ENCODE peak calls at places on chromosomes 16 and 17, in eight cellular contexts. One of them, this sample, is unnamed.

GRCh38 chr17:27976331-27976730 is 66.1 kb upstream of the NLK start:
- DNase-seq in cardiac muscle cell: no peak
- DNase-seq in testis: no peak
- DNase-seq in B cell: no peak
- DNase-seq in mesothelial cell of epicardium: no peak
- DNase-seq in epithelial cell of esophagus: no peak
- DNase-seq in endothelial cell: no peak
- DNase-seq in AG10803: no peak
- DNase-seq in this sample: no peak

GRCh38 chr17:80929449-80929848 is 62.2 kb upstream of the CHMP6 start:
- DNase-seq in mesothelial cell of epicardium: no peak
- DNase-seq in cardiac muscle cell: no peak
- DNase-seq in testis: no peak
- DNase-seq in AG10803: no peak
- DNase-seq in endothelial cell: no peak
- DNase-seq in B cell: peak
- DNase-seq in epithelial cell of esophagus: no peak
- DNase-seq in this sample: no peak

GRCh38 chr16:75379339-75379738 is 54.0 kb downstream of the CFDP1 start:
- DNase-seq in endothelial cell: no peak
- DNase-seq in mesothelial cell of epicardium: no peak
- DNase-seq in cardiac muscle cell: no peak
- DNase-seq in B cell: no peak
- DNase-seq in epithelial cell of esophagus: no peak
- DNase-seq in testis: no peak
- DNase-seq in AG10803: no peak
- DNase-seq in this sample: no peak

GRCh38 chr16:89264800-89265550 is 47.5 kb downstream of the ZNF778 start:
- DNase-seq in endothelial cell: no peak
- DNase-seq in B cell: no peak
- DNase-seq in epithelial cell of esophagus: no peak
- DNase-seq in testis: no peak
- DNase-seq in AG10803: no peak
- DNase-seq in mesothelial cell of epicardium: no peak
- DNase-seq in cardiac muscle cell: no peak
- DNase-seq in this sample: no peak

GRCh38 chr17:49755681-49756283 is 8.1 kb downstream of the FAM117A start:
- DNase-seq in AG10803: no peak
- DNase-seq in B cell: no peak
- DNase-seq in testis: no peak
- DNase-seq in cardiac muscle cell: peak
- DNase-seq in mesothelial cell of epicardium: no peak
- DNase-seq in endothelial cell: no peak
- DNase-seq in epithelial cell of esophagus: no peak
- DNase-seq in this sample: peak

GRCh38 chr16:57285379-57285778 is 907 bp upstream of the PLLP start:
- DNase-seq in AG10803: no peak
- DNase-seq in endothelial cell: no peak
- DNase-seq in cardiac muscle cell: no peak
- DNase-seq in mesothelial cell of epicardium: no peak
- DNase-seq in B cell: no peak
- DNase-seq in testis: no peak
- DNase-seq in epithelial cell of esophagus: no peak
- DNase-seq in this sample: no peak

GRCh38 chr17:30323895-30324319 is 9.9 kb downstream of the TMIGD1 start:
- DNase-seq in B cell: no peak
- DNase-seq in epithelial cell of esophagus: peak
- DNase-seq in mesothelial cell of epicardium: no peak
- DNase-seq in endothelial cell: no peak
- DNase-seq in cardiac muscle cell: no peak
- DNase-seq in testis: peak
- DNase-seq in AG10803: peak
- DNase-seq in this sample: peak

GRCh38 chr16:87487361-87487924 is 5.4 kb downstream of the ZCCHC14 start:
- DNase-seq in AG10803: peak
- DNase-seq in B cell: no peak
- DNase-seq in testis: peak
- DNase-seq in epithelial cell of esophagus: peak
- DNase-seq in cardiac muscle cell: peak
- DNase-seq in mesothelial cell of epicardium: no peak
- DNase-seq in endothelial cell: no peak
- DNase-seq in this sample: peak

GRCh38 chr16:68752602-68753001 is 15.5 kb downstream of the CDH1 start:
- DNase-seq in B cell: no peak
- DNase-seq in AG10803: no peak
- DNase-seq in endothelial cell: no peak
- DNase-seq in cardiac muscle cell: no peak
- DNase-seq in mesothelial cell of epicardium: no peak
- DNase-seq in testis: no peak
- DNase-seq in epithelial cell of esophagus: peak
- DNase-seq in this sample: no peak

GRCh38 chr17:21365016-21365415 is 11.1 kb upstream of the KCNJ12 start:
- DNase-seq in AG10803: no peak
- DNase-seq in epithelial cell of esophagus: no peak
- DNase-seq in endothelial cell: no peak
- DNase-seq in testis: no peak
- DNase-seq in cardiac muscle cell: no peak
- DNase-seq in B cell: no peak
- DNase-seq in mesothelial cell of epicardium: no peak
- DNase-seq in this sample: no peak

GRCh38 chr17:18172528-18173278 is 10.9 kb upstream of the ALKBH5 start:
- DNase-seq in cardiac muscle cell: no peak
- DNase-seq in AG10803: peak
- DNase-seq in B cell: no peak
- DNase-seq in epithelial cell of esophagus: no peak
- DNase-seq in testis: no peak
- DNase-seq in mesothelial cell of epicardium: no peak
- DNase-seq in endothelial cell: no peak
- DNase-seq in this sample: no peak

GRCh38 chr17:78828470-78829185 is 12.0 kb downstream of the USP36 start:
- DNase-seq in epithelial cell of esophagus: peak
- DNase-seq in AG10803: peak
- DNase-seq in testis: no peak
- DNase-seq in endothelial cell: no peak
- DNase-seq in B cell: no peak
- DNase-seq in cardiac muscle cell: no peak
- DNase-seq in mesothelial cell of epicardium: no peak
- DNase-seq in this sample: no peak

GRCh38 chr17:67696853-67697505 is 20.8 kb upstream of the NOL11 start:
- DNase-seq in AG10803: no peak
- DNase-seq in cardiac muscle cell: no peak
- DNase-seq in endothelial cell: no peak
- DNase-seq in B cell: no peak
- DNase-seq in epithelial cell of esophagus: no peak
- DNase-seq in mesothelial cell of epicardium: no peak
- DNase-seq in testis: no peak
- DNase-seq in this sample: no peak

GRCh38 chr17:77228224-77229215 is 87.8 kb downstream of the SEC14L1 start:
- DNase-seq in AG10803: no peak
- DNase-seq in epithelial cell of esophagus: no peak
- DNase-seq in cardiac muscle cell: peak
- DNase-seq in mesothelial cell of epicardium: no peak
- DNase-seq in B cell: no peak
- DNase-seq in endothelial cell: no peak
- DNase-seq in testis: no peak
- DNase-seq in this sample: no peak

GRCh38 chr17:50270430-50271172 is 3.7 kb upstream of the TMEM92 start:
- DNase-seq in mesothelial cell of epicardium: no peak
- DNase-seq in AG10803: peak
- DNase-seq in endothelial cell: no peak
- DNase-seq in epithelial cell of esophagus: no peak
- DNase-seq in cardiac muscle cell: peak
- DNase-seq in testis: peak
- DNase-seq in B cell: no peak
- DNase-seq in this sample: no peak

GRCh38 chr16:83851473-83851872 is 43.7 kb downstream of the HSBP1 start:
- DNase-seq in cardiac muscle cell: no peak
- DNase-seq in testis: no peak
- DNase-seq in AG10803: no peak
- DNase-seq in epithelial cell of esophagus: no peak
- DNase-seq in B cell: no peak
- DNase-seq in mesothelial cell of epicardium: no peak
- DNase-seq in endothelial cell: no peak
- DNase-seq in this sample: no peak

GRCh38 chr16:85151603-85152413 is 39.5 kb upstream of the CIBAR2 start:
- DNase-seq in B cell: no peak
- DNase-seq in mesothelial cell of epicardium: no peak
- DNase-seq in epithelial cell of esophagus: peak
- DNase-seq in cardiac muscle cell: no peak
- DNase-seq in endothelial cell: no peak
- DNase-seq in testis: peak
- DNase-seq in AG10803: peak
- DNase-seq in this sample: peak

GRCh38 chr17:57918017-57918895 is 37.0 kb downstream of the CUEDC1 start:
- DNase-seq in AG10803: peak
- DNase-seq in endothelial cell: no peak
- DNase-seq in cardiac muscle cell: no peak
- DNase-seq in B cell: no peak
- DNase-seq in mesothelial cell of epicardium: no peak
- DNase-seq in epithelial cell of esophagus: peak
- DNase-seq in testis: no peak
- DNase-seq in this sample: no peak

GRCh38 chr17:38864636-38865398 is 5.0 kb upstream of the LASP1 start:
- DNase-seq in mesothelial cell of epicardium: no peak
- DNase-seq in AG10803: no peak
- DNase-seq in endothelial cell: no peak
- DNase-seq in epithelial cell of esophagus: peak
- DNase-seq in B cell: no peak
- DNase-seq in testis: no peak
- DNase-seq in cardiac muscle cell: peak
- DNase-seq in this sample: no peak

GRCh38 chr16:9706217-9706616 is 476.0 kb downstream of the GRIN2A start:
- DNase-seq in B cell: no peak
- DNase-seq in mesothelial cell of epicardium: no peak
- DNase-seq in testis: no peak
- DNase-seq in endothelial cell: no peak
- DNase-seq in epithelial cell of esophagus: no peak
- DNase-seq in AG10803: no peak
- DNase-seq in cardiac muscle cell: no peak
- DNase-seq in this sample: no peak

GRCh38 chr16:69443809-69444611 is 19.6 kb downstream of the CYB5B start:
- DNase-seq in endothelial cell: no peak
- DNase-seq in B cell: peak
- DNase-seq in AG10803: peak
- DNase-seq in mesothelial cell of epicardium: no peak
- DNase-seq in testis: peak
- DNase-seq in epithelial cell of esophagus: peak
- DNase-seq in cardiac muscle cell: no peak
- DNase-seq in this sample: no peak

GRCh38 chr16:537415-538335 is 10.2 kb downstream of the CAPN15 start:
- DNase-seq in B cell: no peak
- DNase-seq in epithelial cell of esophagus: no peak
- DNase-seq in mesothelial cell of epicardium: no peak
- DNase-seq in endothelial cell: no peak
- DNase-seq in testis: no peak
- DNase-seq in cardiac muscle cell: no peak
- DNase-seq in AG10803: no peak
- DNase-seq in this sample: no peak

GRCh38 chr16:534856-535445 is 7.4 kb downstream of the CAPN15 start:
- DNase-seq in epithelial cell of esophagus: no peak
- DNase-seq in mesothelial cell of epicardium: no peak
- DNase-seq in AG10803: no peak
- DNase-seq in endothelial cell: no peak
- DNase-seq in testis: no peak
- DNase-seq in B cell: no peak
- DNase-seq in cardiac muscle cell: no peak
- DNase-seq in this sample: no peak

GRCh38 chr16:534089-534635 is 6.7 kb downstream of the CAPN15 start:
- DNase-seq in endothelial cell: no peak
- DNase-seq in cardiac muscle cell: no peak
- DNase-seq in mesothelial cell of epicardium: no peak
- DNase-seq in B cell: no peak
- DNase-seq in testis: no peak
- DNase-seq in AG10803: no peak
- DNase-seq in epithelial cell of esophagus: no peak
- DNase-seq in this sample: no peak

GRCh38 chr16:536746-537145 is 9.2 kb downstream of the CAPN15 start:
- DNase-seq in cardiac muscle cell: no peak
- DNase-seq in testis: no peak
- DNase-seq in mesothelial cell of epicardium: no peak
- DNase-seq in B cell: no peak
- DNase-seq in AG10803: no peak
- DNase-seq in endothelial cell: no peak
- DNase-seq in epithelial cell of esophagus: no peak
- DNase-seq in this sample: no peak

GRCh38 chr16:535446-536405 is 8.2 kb downstream of the CAPN15 start:
- DNase-seq in AG10803: peak
- DNase-seq in B cell: no peak
- DNase-seq in cardiac muscle cell: no peak
- DNase-seq in testis: no peak
- DNase-seq in epithelial cell of esophagus: peak
- DNase-seq in endothelial cell: no peak
- DNase-seq in mesothelial cell of epicardium: no peak
- DNase-seq in this sample: no peak
- TF ChIP-seq CTCF in AG10803: no peak
- TF ChIP-seq CTCF in B cell: no peak
- TF ChIP-seq CTCF in cardiac muscle cell: no peak
- TF ChIP-seq CTCF in testis: no peak
- TF ChIP-seq CTCF in epithelial cell of esophagus: no peak
- TF ChIP-seq CTCF in endothelial cell: no peak
- TF ChIP-seq CTCF in mesothelial cell of epicardium: no peak
- TF ChIP-seq CTCF in this sample: no peak

GRCh38 chr17:64736804-64737492 is 74.8 kb upstream of the SMURF2 start:
- DNase-seq in mesothelial cell of epicardium: no peak
- DNase-seq in testis: peak
- DNase-seq in AG10803: peak
- DNase-seq in epithelial cell of esophagus: peak
- DNase-seq in cardiac muscle cell: no peak
- DNase-seq in B cell: peak
- DNase-seq in endothelial cell: peak
- DNase-seq in this sample: peak

GRCh38 chr17:64728041-64728695 is 66.1 kb upstream of the SMURF2 start:
- DNase-seq in endothelial cell: no peak
- DNase-seq in B cell: no peak
- DNase-seq in mesothelial cell of epicardium: no peak
- DNase-seq in AG10803: no peak
- DNase-seq in cardiac muscle cell: no peak
- DNase-seq in epithelial cell of esophagus: no peak
- DNase-seq in testis: peak
- DNase-seq in this sample: no peak

GRCh38 chr17:64732336-64733006 is 70.4 kb upstream of the SMURF2 start:
- DNase-seq in epithelial cell of esophagus: peak
- DNase-seq in mesothelial cell of epicardium: no peak
- DNase-seq in B cell: no peak
- DNase-seq in testis: peak
- DNase-seq in cardiac muscle cell: no peak
- DNase-seq in endothelial cell: no peak
- DNase-seq in AG10803: peak
- DNase-seq in this sample: peak
- TF ChIP-seq CTCF in epithelial cell of esophagus: no peak
- TF ChIP-seq CTCF in mesothelial cell of epicardium: no peak
- TF ChIP-seq CTCF in B cell: no peak
- TF ChIP-seq CTCF in testis: no peak
- TF ChIP-seq CTCF in cardiac muscle cell: no peak
- TF ChIP-seq CTCF in endothelial cell: no peak
- TF ChIP-seq CTCF in AG10803: no peak
- TF ChIP-seq CTCF in this sample: no peak

GRCh38 chr16:22183901-22184614 is 21.8 kb downstream of the SDR42E2 start:
- DNase-seq in endothelial cell: no peak
- DNase-seq in cardiac muscle cell: no peak
- DNase-seq in B cell: peak
- DNase-seq in epithelial cell of esophagus: no peak
- DNase-seq in testis: no peak
- DNase-seq in mesothelial cell of epicardium: no peak
- DNase-seq in AG10803: no peak
- DNase-seq in this sample: no peak
- TF ChIP-seq CTCF in endothelial cell: no peak
- TF ChIP-seq CTCF in cardiac muscle cell: peak
- TF ChIP-seq CTCF in B cell: peak
- TF ChIP-seq CTCF in epithelial cell of esophagus: peak
- TF ChIP-seq CTCF in testis: no peak
- TF ChIP-seq CTCF in mesothelial cell of epicardium: no peak
- TF ChIP-seq CTCF in AG10803: peak
- TF ChIP-seq CTCF in this sample: no peak

GRCh38 chr17:55898195-55898594 is 147.3 kb downstream of the PCTP start:
- DNase-seq in cardiac muscle cell: no peak
- DNase-seq in mesothelial cell of epicardium: no peak
- DNase-seq in epithelial cell of esophagus: no peak
- DNase-seq in endothelial cell: no peak
- DNase-seq in B cell: no peak
- DNase-seq in AG10803: no peak
- DNase-seq in testis: no peak
- DNase-seq in this sample: no peak
- TF ChIP-seq CTCF in cardiac muscle cell: no peak
- TF ChIP-seq CTCF in mesothelial cell of epicardium: no peak
- TF ChIP-seq CTCF in epithelial cell of esophagus: no peak
- TF ChIP-seq CTCF in endothelial cell: no peak
- TF ChIP-seq CTCF in B cell: no peak
- TF ChIP-seq CTCF in AG10803: no peak
- TF ChIP-seq CTCF in testis: no peak
- TF ChIP-seq CTCF in this sample: no peak

This sample was measured in thyroid gland.